ENCODE peak calls at places on chromosomes 6 and 20, in five cellular contexts. One of them, this sample, is unnamed.

GRCh38 chr20:44017905-44018683 is 103.4 kb downstream of the TOX2 start:
- DNase-seq in neural progenitor cell: no peak
- DNase-seq in cardiac fibroblast: peak
- DNase-seq in Caco-2: no peak
- DNase-seq in AG10803: peak
- DNase-seq in this sample: peak

GRCh38 chr6:162637317-162637716 is 90.2 kb downstream of the PRKN start:
- DNase-seq in Caco-2: no peak
- DNase-seq in cardiac fibroblast: no peak
- DNase-seq in AG10803: no peak
- DNase-seq in neural progenitor cell: no peak
- DNase-seq in this sample: no peak

GRCh38 chr6:99514089-99514488 is 1.1 kb downstream of the USP45 start:
- DNase-seq in cardiac fibroblast: peak
- DNase-seq in neural progenitor cell: peak
- DNase-seq in Caco-2: no peak
- DNase-seq in AG10803: no peak
- DNase-seq in this sample: no peak

GRCh38 chr20:47501483-47502270 is at the start of gene NCOA3:
- DNase-seq in AG10803: peak
- DNase-seq in cardiac fibroblast: peak
- DNase-seq in Caco-2: peak
- DNase-seq in neural progenitor cell: peak
- DNase-seq in this sample: peak

GRCh38 chr6:117829594-117830319 is 77.3 kb upstream of the SLC35F1 start:
- DNase-seq in Caco-2: peak
- DNase-seq in cardiac fibroblast: peak
- DNase-seq in AG10803: peak
- DNase-seq in neural progenitor cell: peak
- DNase-seq in this sample: peak

GRCh38 chr6:131825946-131826345 is 18.1 kb downstream of the ENPP1 start:
- DNase-seq in cardiac fibroblast: no peak
- DNase-seq in Caco-2: no peak
- DNase-seq in neural progenitor cell: no peak
- DNase-seq in AG10803: no peak
- DNase-seq in this sample: no peak

GRCh38 chr6:136923116-136923953 is 1.2 kb downstream of the SLC35D3 start:
- DNase-seq in Caco-2: no peak
- DNase-seq in AG10803: no peak
- DNase-seq in cardiac fibroblast: no peak
- DNase-seq in neural progenitor cell: peak
- DNase-seq in this sample: no peak

GRCh38 chr20:52539891-52540290 is 348.3 kb upstream of the ZFP64 start:
- DNase-seq in Caco-2: peak
- DNase-seq in cardiac fibroblast: no peak
- DNase-seq in AG10803: no peak
- DNase-seq in neural progenitor cell: no peak
- DNase-seq in this sample: no peak

GRCh38 chr6:129673758-129674157 is 36.2 kb downstream of the ARHGAP18 start:
- DNase-seq in neural progenitor cell: no peak
- DNase-seq in AG10803: no peak
- DNase-seq in cardiac fibroblast: no peak
- DNase-seq in Caco-2: no peak
- DNase-seq in this sample: no peak

GRCh38 chr6:73560853-73561407 is 40.1 kb upstream of the EEF1A1 start:
- DNase-seq in Caco-2: no peak
- DNase-seq in AG10803: no peak
- DNase-seq in cardiac fibroblast: no peak
- DNase-seq in neural progenitor cell: no peak
- DNase-seq in this sample: no peak

GRCh38 chr6:43242908-43243648 is at the start of gene TTBK1:
- DNase-seq in cardiac fibroblast: no peak
- DNase-seq in AG10803: no peak
- DNase-seq in neural progenitor cell: peak
- DNase-seq in Caco-2: no peak
- DNase-seq in this sample: no peak

GRCh38 chr6:47379328-47379727 is 69.6 kb upstream of the TNFRSF21 start:
- DNase-seq in cardiac fibroblast: peak
- DNase-seq in Caco-2: no peak
- DNase-seq in AG10803: no peak
- DNase-seq in neural progenitor cell: no peak
- DNase-seq in this sample: no peak

GRCh38 chr20:53736757-53737403 is 143.2 kb upstream of the ZNF217 start:
- DNase-seq in AG10803: peak
- DNase-seq in Caco-2: no peak
- DNase-seq in neural progenitor cell: no peak
- DNase-seq in cardiac fibroblast: peak
- DNase-seq in this sample: peak

GRCh38 chr6:66418906-66419305 is 711.9 kb upstream of the EYS start:
- DNase-seq in AG10803: no peak
- DNase-seq in neural progenitor cell: no peak
- DNase-seq in cardiac fibroblast: no peak
- DNase-seq in Caco-2: no peak
- DNase-seq in this sample: no peak

GRCh38 chr20:37651932-37652331 is 41.9 kb upstream of the CTNNBL1 start:
- DNase-seq in cardiac fibroblast: peak
- DNase-seq in AG10803: no peak
- DNase-seq in neural progenitor cell: peak
- DNase-seq in Caco-2: peak
- DNase-seq in this sample: peak
- TF ChIP-seq CTCF in cardiac fibroblast: peak
- TF ChIP-seq CTCF in AG10803: peak
- TF ChIP-seq CTCF in neural progenitor cell: peak
- TF ChIP-seq CTCF in Caco-2: peak
- TF ChIP-seq CTCF in this sample: peak

GRCh38 chr6:143536866-143537691 is 25.6 kb upstream of the FUCA2 start:
- DNase-seq in AG10803: peak
- DNase-seq in neural progenitor cell: peak
- DNase-seq in Caco-2: peak
- DNase-seq in cardiac fibroblast: peak
- DNase-seq in this sample: peak
- TF ChIP-seq CTCF in AG10803: peak
- TF ChIP-seq CTCF in neural progenitor cell: peak
- TF ChIP-seq CTCF in Caco-2: peak
- TF ChIP-seq CTCF in cardiac fibroblast: peak
- TF ChIP-seq CTCF in this sample: no peak

GRCh38 chr6:33812669-33813068 is 8.9 kb upstream of the MLN start:
- DNase-seq in cardiac fibroblast: peak
- DNase-seq in AG10803: peak
- DNase-seq in Caco-2: peak
- DNase-seq in neural progenitor cell: peak
- DNase-seq in this sample: peak
- TF ChIP-seq CTCF in cardiac fibroblast: peak
- TF ChIP-seq CTCF in AG10803: peak
- TF ChIP-seq CTCF in Caco-2: peak
- TF ChIP-seq CTCF in neural progenitor cell: peak
- TF ChIP-seq CTCF in this sample: peak

GRCh38 chr20:6173481-6173880 is 50.7 kb upstream of the FERMT1 start:
- DNase-seq in AG10803: no peak
- DNase-seq in cardiac fibroblast: no peak
- DNase-seq in neural progenitor cell: no peak
- DNase-seq in Caco-2: no peak
- DNase-seq in this sample: no peak

GRCh38 chr20:6164421-6165341 is 41.9 kb upstream of the FERMT1 start:
- DNase-seq in AG10803: peak
- DNase-seq in cardiac fibroblast: peak
- DNase-seq in Caco-2: no peak
- DNase-seq in neural progenitor cell: no peak
- DNase-seq in this sample: no peak

DNA sequence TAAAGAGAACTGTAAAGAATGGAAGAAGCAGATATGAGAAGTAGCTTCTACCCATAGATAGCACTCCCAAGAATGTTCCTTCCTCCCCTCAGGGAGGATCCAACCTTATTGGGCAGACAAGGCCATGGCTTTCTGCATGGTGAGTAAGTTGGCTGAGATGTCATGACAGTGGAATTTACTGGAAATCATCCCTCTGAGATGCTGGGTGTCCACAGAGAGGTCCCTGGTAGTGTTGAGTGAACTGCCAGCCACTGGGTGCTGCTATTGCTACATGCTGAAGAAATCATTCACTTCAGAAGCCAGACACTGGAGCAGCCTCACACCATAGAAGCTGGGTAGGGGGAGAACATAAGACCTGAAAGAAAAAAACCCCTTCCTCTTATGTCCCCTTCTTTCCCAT is 46.4 kb upstream of the FERMT1 start:
- DNase-seq in neural progenitor cell: no peak
- DNase-seq in cardiac fibroblast: peak
- DNase-seq in Caco-2: peak
- DNase-seq in AG10803: peak
- DNase-seq in this sample: no peak
- TF ChIP-seq CTCF in neural progenitor cell: peak
- TF ChIP-seq CTCF in cardiac fibroblast: peak
- TF ChIP-seq CTCF in Caco-2: peak
- TF ChIP-seq CTCF in AG10803: peak
- TF ChIP-seq CTCF in this sample: no peak

DNA sequence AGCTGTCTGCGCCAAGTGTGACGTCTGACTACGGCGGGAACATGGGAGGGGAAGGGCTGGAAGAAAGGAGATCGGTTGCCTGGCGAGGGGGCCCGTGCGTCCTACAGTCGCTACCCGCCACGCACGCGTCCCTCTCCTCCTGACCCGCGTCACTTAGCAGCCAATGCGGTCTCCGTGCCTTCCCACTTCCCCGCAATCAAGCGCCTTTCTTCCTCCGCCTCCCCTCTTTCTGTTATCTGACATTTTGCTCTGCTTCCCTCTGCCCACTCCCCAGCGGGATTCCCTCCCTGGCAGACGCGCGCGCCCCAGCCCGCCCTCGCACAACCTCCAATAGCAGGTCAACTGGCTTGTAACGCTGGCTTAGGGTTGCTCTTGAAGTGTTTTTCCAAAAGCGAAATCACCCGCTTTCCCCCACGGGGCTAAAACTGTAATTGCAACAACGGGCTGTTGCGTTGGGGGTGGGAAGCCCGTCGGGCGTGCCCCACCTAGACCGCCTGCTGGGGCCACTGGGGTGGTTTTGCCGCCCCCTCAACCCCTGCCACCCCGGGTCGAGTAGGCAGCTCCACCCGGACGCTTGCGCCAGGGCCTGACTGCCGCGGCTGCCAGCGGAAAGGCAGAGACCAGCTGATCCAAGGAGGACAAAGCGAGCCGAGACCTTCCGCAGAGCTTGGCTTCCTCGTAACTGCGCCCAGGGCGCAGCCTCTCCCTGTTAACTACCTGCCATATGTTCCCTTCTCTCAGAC is 6.2 kb upstream of the SOX4 start:
- DNase-seq in Caco-2: peak
- DNase-seq in cardiac fibroblast: peak
- DNase-seq in neural progenitor cell: peak
- DNase-seq in AG10803: peak
- DNase-seq in this sample: peak
- TF ChIP-seq CTCF in Caco-2: peak
- TF ChIP-seq CTCF in cardiac fibroblast: peak
- TF ChIP-seq CTCF in neural progenitor cell: peak
- TF ChIP-seq CTCF in AG10803: peak
- TF ChIP-seq CTCF in this sample: peak

This sample was measured in Calu3.